ENCODE peak calls at places on chromosomes 13 and 19, in eight cellular contexts. One of them, this sample, is unnamed.

GRCh38 chr19:47378246-47378645 is 29.1 kb downstream of the DHX34 start:
- DNase-seq in germinal center: no peak
- DNase-seq in adrenal gland: no peak
- DNase-seq in GOT3: no peak
- DNase-seq in Right ventricle myocardium superior: no peak
- DNase-seq in central memory CD4-positive, alpha-beta T cell: no peak
- DNase-seq in left colon: no peak
- DNase-seq in SK-N-SH: no peak
- DNase-seq in this sample: no peak

GRCh38 chr19:18604820-18605159 is 1.8 kb downstream of the CRLF1 start:
- DNase-seq in germinal center: no peak
- DNase-seq in adrenal gland: no peak
- DNase-seq in GOT3: no peak
- DNase-seq in Right ventricle myocardium superior: no peak
- DNase-seq in central memory CD4-positive, alpha-beta T cell: no peak
- DNase-seq in left colon: no peak
- DNase-seq in SK-N-SH: peak
- DNase-seq in this sample: no peak

GRCh38 chr19:53772943-53773342 is 51.2 kb downstream of the NLRP12 start:
- DNase-seq in germinal center: peak
- DNase-seq in adrenal gland: peak
- DNase-seq in GOT3: no peak
- DNase-seq in Right ventricle myocardium superior: no peak
- DNase-seq in central memory CD4-positive, alpha-beta T cell: peak
- DNase-seq in left colon: no peak
- DNase-seq in SK-N-SH: peak
- DNase-seq in this sample: peak

GRCh38 chr13:112819111-112819510 is 129.3 kb downstream of the ATP11A start:
- DNase-seq in germinal center: no peak
- DNase-seq in adrenal gland: no peak
- DNase-seq in GOT3: no peak
- DNase-seq in Right ventricle myocardium superior: no peak
- DNase-seq in central memory CD4-positive, alpha-beta T cell: no peak
- DNase-seq in left colon: no peak
- DNase-seq in SK-N-SH: no peak
- DNase-seq in this sample: no peak

GRCh38 chr19:1223018-1223855 is 14.6 kb downstream of the CBARP start:
- DNase-seq in germinal center: peak
- DNase-seq in adrenal gland: peak
- DNase-seq in GOT3: no peak
- DNase-seq in Right ventricle myocardium superior: no peak
- DNase-seq in central memory CD4-positive, alpha-beta T cell: no peak
- DNase-seq in left colon: no peak
- DNase-seq in SK-N-SH: peak
- DNase-seq in this sample: no peak

GRCh38 chr19:34837262-34837661 is 64.2 kb upstream of the ZNF599 start:
- DNase-seq in germinal center: no peak
- DNase-seq in adrenal gland: peak
- DNase-seq in GOT3: no peak
- DNase-seq in Right ventricle myocardium superior: peak
- DNase-seq in central memory CD4-positive, alpha-beta T cell: no peak
- DNase-seq in left colon: peak
- DNase-seq in SK-N-SH: peak
- DNase-seq in this sample: no peak

GRCh38 chr19:48812094-48812929 is 1.5 kb upstream of the BCAT2 start:
- DNase-seq in germinal center: peak
- DNase-seq in adrenal gland: peak
- DNase-seq in GOT3: no peak
- DNase-seq in Right ventricle myocardium superior: peak
- DNase-seq in central memory CD4-positive, alpha-beta T cell: peak
- DNase-seq in left colon: peak
- DNase-seq in SK-N-SH: peak
- DNase-seq in this sample: peak

GRCh38 chr19:41367848-41368301 is 3.9 kb upstream of the B9D2 start:
- DNase-seq in germinal center: no peak
- DNase-seq in adrenal gland: peak
- DNase-seq in GOT3: no peak
- DNase-seq in Right ventricle myocardium superior: no peak
- DNase-seq in central memory CD4-positive, alpha-beta T cell: no peak
- DNase-seq in left colon: no peak
- DNase-seq in SK-N-SH: no peak
- DNase-seq in this sample: no peak

GRCh38 chr19:16373989-16374388 is 49.4 kb downstream of the KLF2 start:
- DNase-seq in germinal center: no peak
- DNase-seq in adrenal gland: no peak
- DNase-seq in GOT3: no peak
- DNase-seq in Right ventricle myocardium superior: peak
- DNase-seq in central memory CD4-positive, alpha-beta T cell: no peak
- DNase-seq in left colon: no peak
- DNase-seq in SK-N-SH: no peak
- DNase-seq in this sample: no peak

GRCh38 chr13:98755116-98755515 is 2.6 kb upstream of the SLC15A1 start:
- DNase-seq in germinal center: no peak
- DNase-seq in adrenal gland: no peak
- DNase-seq in GOT3: no peak
- DNase-seq in Right ventricle myocardium superior: no peak
- DNase-seq in central memory CD4-positive, alpha-beta T cell: no peak
- DNase-seq in left colon: no peak
- DNase-seq in SK-N-SH: no peak
- DNase-seq in this sample: no peak

GRCh38 chr19:3509566-3509989 is 3.5 kb downstream of the FZR1 start:
- DNase-seq in germinal center: no peak
- DNase-seq in adrenal gland: peak
- DNase-seq in GOT3: no peak
- DNase-seq in Right ventricle myocardium superior: no peak
- DNase-seq in central memory CD4-positive, alpha-beta T cell: no peak
- DNase-seq in left colon: no peak
- DNase-seq in SK-N-SH: no peak
- DNase-seq in this sample: no peak

GRCh38 chr13:97880298-97880675 is 73.2 kb upstream of the IPO5 start:
- DNase-seq in germinal center: no peak
- DNase-seq in adrenal gland: no peak
- DNase-seq in GOT3: no peak
- DNase-seq in Right ventricle myocardium superior: no peak
- DNase-seq in central memory CD4-positive, alpha-beta T cell: no peak
- DNase-seq in left colon: no peak
- DNase-seq in SK-N-SH: no peak
- DNase-seq in this sample: no peak

GRCh38 chr13:20190481-20191310 is 2.0 kb downstream of the GJB2 start:
- DNase-seq in germinal center: no peak
- DNase-seq in adrenal gland: no peak
- DNase-seq in GOT3: no peak
- DNase-seq in Right ventricle myocardium superior: no peak
- DNase-seq in central memory CD4-positive, alpha-beta T cell: no peak
- DNase-seq in left colon: no peak
- DNase-seq in SK-N-SH: no peak
- DNase-seq in this sample: no peak

GRCh38 chr19:40718774-40719391 is 2.0 kb downstream of the ITPKC start:
- DNase-seq in germinal center: no peak
- DNase-seq in adrenal gland: peak
- DNase-seq in GOT3: no peak
- DNase-seq in Right ventricle myocardium superior: peak
- DNase-seq in central memory CD4-positive, alpha-beta T cell: no peak
- DNase-seq in left colon: peak
- DNase-seq in SK-N-SH: no peak
- DNase-seq in this sample: peak

GRCh38 chr19:49502866-49503581 is 6.8 kb downstream of the RPS11 start:
- DNase-seq in germinal center: no peak
- DNase-seq in adrenal gland: peak
- DNase-seq in GOT3: peak
- DNase-seq in Right ventricle myocardium superior: no peak
- DNase-seq in central memory CD4-positive, alpha-beta T cell: peak
- DNase-seq in left colon: no peak
- DNase-seq in SK-N-SH: peak
- DNase-seq in this sample: no peak

GRCh38 chr19:29858000-29858596 is 46.3 kb downstream of the CCNE1 start:
- DNase-seq in germinal center: peak
- DNase-seq in adrenal gland: peak
- DNase-seq in GOT3: no peak
- DNase-seq in Right ventricle myocardium superior: no peak
- DNase-seq in central memory CD4-positive, alpha-beta T cell: no peak
- DNase-seq in left colon: no peak
- DNase-seq in SK-N-SH: peak
- DNase-seq in this sample: no peak